ENCODE peak calls at places on chromosomes 12 and 14, in eight cellular contexts. One of them, this sample, is unnamed.

GRCh38 chr12:95114766-95115450 is 41.5 kb upstream of the NR2C1 start:
- DNase-seq in neuronal stem cell: no peak
- DNase-seq in stimulated activated CD4-positive, alpha-beta T cell treated with anti-CD3 and anti-CD28 coated beads, Interleukin-4, amount 100 ng/mL, for 1 hour: no peak
- DNase-seq in retina: no peak
- DNase-seq in bronchial epithelial cell: peak
- DNase-seq in adipocyte: no peak
- DNase-seq in tibial artery: no peak
- DNase-seq in RCC 7860: peak
- DNase-seq in this sample: no peak

GRCh38 chr12:26092706-26093105 is 32.1 kb downstream of the BHLHE41 start:
- DNase-seq in RCC 7860: no peak
- DNase-seq in adipocyte: no peak
- DNase-seq in retina: no peak
- DNase-seq in tibial artery: no peak
- DNase-seq in bronchial epithelial cell: no peak
- DNase-seq in stimulated activated CD4-positive, alpha-beta T cell treated with anti-CD3 and anti-CD28 coated beads, Interleukin-4, amount 100 ng/mL, for 1 hour: no peak
- DNase-seq in neuronal stem cell: no peak
- DNase-seq in this sample: no peak

GRCh38 chr14:104932676-104933631 is 8.3 kb downstream of the PLD4 start:
- DNase-seq in retina: peak
- DNase-seq in neuronal stem cell: peak
- DNase-seq in stimulated activated CD4-positive, alpha-beta T cell treated with anti-CD3 and anti-CD28 coated beads, Interleukin-4, amount 100 ng/mL, for 1 hour: peak
- DNase-seq in RCC 7860: peak
- DNase-seq in adipocyte: peak
- DNase-seq in bronchial epithelial cell: peak
- DNase-seq in tibial artery: peak
- DNase-seq in this sample: peak

GRCh38 chr14:72892879-72893635 is 844 bp downstream of the DPF3 start:
- DNase-seq in retina: peak
- DNase-seq in adipocyte: peak
- DNase-seq in neuronal stem cell: no peak
- DNase-seq in stimulated activated CD4-positive, alpha-beta T cell treated with anti-CD3 and anti-CD28 coated beads, Interleukin-4, amount 100 ng/mL, for 1 hour: peak
- DNase-seq in bronchial epithelial cell: no peak
- DNase-seq in tibial artery: no peak
- DNase-seq in RCC 7860: no peak
- DNase-seq in this sample: peak

GRCh38 chr14:23543403-23543802 is 8.2 kb downstream of the ZFHX2 start:
- DNase-seq in tibial artery: no peak
- DNase-seq in retina: no peak
- DNase-seq in bronchial epithelial cell: no peak
- DNase-seq in neuronal stem cell: no peak
- DNase-seq in RCC 7860: no peak
- DNase-seq in stimulated activated CD4-positive, alpha-beta T cell treated with anti-CD3 and anti-CD28 coated beads, Interleukin-4, amount 100 ng/mL, for 1 hour: no peak
- DNase-seq in adipocyte: no peak
- DNase-seq in this sample: no peak

GRCh38 chr12:49673446-49674317 is 33.5 kb downstream of the FMNL3 start:
- DNase-seq in stimulated activated CD4-positive, alpha-beta T cell treated with anti-CD3 and anti-CD28 coated beads, Interleukin-4, amount 100 ng/mL, for 1 hour: no peak
- DNase-seq in bronchial epithelial cell: peak
- DNase-seq in adipocyte: peak
- DNase-seq in neuronal stem cell: peak
- DNase-seq in retina: peak
- DNase-seq in tibial artery: peak
- DNase-seq in RCC 7860: no peak
- DNase-seq in this sample: no peak

GRCh38 chr12:69929125-69929524 is 104.1 kb downstream of the MYRFL start:
- DNase-seq in stimulated activated CD4-positive, alpha-beta T cell treated with anti-CD3 and anti-CD28 coated beads, Interleukin-4, amount 100 ng/mL, for 1 hour: no peak
- DNase-seq in bronchial epithelial cell: no peak
- DNase-seq in RCC 7860: no peak
- DNase-seq in adipocyte: no peak
- DNase-seq in neuronal stem cell: no peak
- DNase-seq in retina: no peak
- DNase-seq in tibial artery: no peak
- DNase-seq in this sample: no peak

GRCh38 chr14:93643127-93643526 is 145.2 kb downstream of the PRIMA1 start:
- DNase-seq in adipocyte: no peak
- DNase-seq in tibial artery: no peak
- DNase-seq in neuronal stem cell: no peak
- DNase-seq in retina: no peak
- DNase-seq in RCC 7860: no peak
- DNase-seq in bronchial epithelial cell: no peak
- DNase-seq in stimulated activated CD4-positive, alpha-beta T cell treated with anti-CD3 and anti-CD28 coated beads, Interleukin-4, amount 100 ng/mL, for 1 hour: no peak
- DNase-seq in this sample: no peak

GRCh38 chr12:63317880-63318279 is 166.9 kb upstream of the AVPR1A start:
- DNase-seq in neuronal stem cell: no peak
- DNase-seq in tibial artery: no peak
- DNase-seq in adipocyte: no peak
- DNase-seq in stimulated activated CD4-positive, alpha-beta T cell treated with anti-CD3 and anti-CD28 coated beads, Interleukin-4, amount 100 ng/mL, for 1 hour: no peak
- DNase-seq in bronchial epithelial cell: no peak
- DNase-seq in RCC 7860: no peak
- DNase-seq in retina: no peak
- DNase-seq in this sample: no peak

GRCh38 chr14:50784683-50785505 is 46.1 kb downstream of the NIN start:
- DNase-seq in bronchial epithelial cell: no peak
- DNase-seq in tibial artery: no peak
- DNase-seq in retina: peak
- DNase-seq in neuronal stem cell: no peak
- DNase-seq in RCC 7860: no peak
- DNase-seq in adipocyte: no peak
- DNase-seq in stimulated activated CD4-positive, alpha-beta T cell treated with anti-CD3 and anti-CD28 coated beads, Interleukin-4, amount 100 ng/mL, for 1 hour: peak
- DNase-seq in this sample: peak

GRCh38 chr14:74048291-74048690 is 29.1 kb downstream of the BBOF1 start:
- DNase-seq in bronchial epithelial cell: peak
- DNase-seq in RCC 7860: peak
- DNase-seq in stimulated activated CD4-positive, alpha-beta T cell treated with anti-CD3 and anti-CD28 coated beads, Interleukin-4, amount 100 ng/mL, for 1 hour: no peak
- DNase-seq in retina: no peak
- DNase-seq in neuronal stem cell: no peak
- DNase-seq in tibial artery: no peak
- DNase-seq in adipocyte: no peak
- DNase-seq in this sample: no peak

GRCh38 chr14:24726480-24726879 is 92.5 kb upstream of the GZMB start:
- DNase-seq in tibial artery: no peak
- DNase-seq in stimulated activated CD4-positive, alpha-beta T cell treated with anti-CD3 and anti-CD28 coated beads, Interleukin-4, amount 100 ng/mL, for 1 hour: no peak
- DNase-seq in bronchial epithelial cell: no peak
- DNase-seq in adipocyte: no peak
- DNase-seq in retina: no peak
- DNase-seq in neuronal stem cell: no peak
- DNase-seq in RCC 7860: no peak
- DNase-seq in this sample: no peak

GRCh38 chr14:69318241-69318640 is 58.3 kb downstream of the GALNT16 start:
- DNase-seq in RCC 7860: no peak
- DNase-seq in bronchial epithelial cell: no peak
- DNase-seq in tibial artery: no peak
- DNase-seq in stimulated activated CD4-positive, alpha-beta T cell treated with anti-CD3 and anti-CD28 coated beads, Interleukin-4, amount 100 ng/mL, for 1 hour: no peak
- DNase-seq in neuronal stem cell: no peak
- DNase-seq in retina: no peak
- DNase-seq in adipocyte: no peak
- DNase-seq in this sample: no peak

GRCh38 chr12:27299102-27299501 is 33.5 kb upstream of the BMAL2 start:
- DNase-seq in retina: no peak
- DNase-seq in stimulated activated CD4-positive, alpha-beta T cell treated with anti-CD3 and anti-CD28 coated beads, Interleukin-4, amount 100 ng/mL, for 1 hour: no peak
- DNase-seq in RCC 7860: no peak
- DNase-seq in bronchial epithelial cell: no peak
- DNase-seq in neuronal stem cell: no peak
- DNase-seq in tibial artery: no peak
- DNase-seq in adipocyte: no peak
- DNase-seq in this sample: no peak

GRCh38 chr14:37903561-37904191 is 304.0 kb upstream of the SSTR1 start:
- DNase-seq in RCC 7860: peak
- DNase-seq in retina: peak
- DNase-seq in adipocyte: peak
- DNase-seq in neuronal stem cell: peak
- DNase-seq in tibial artery: no peak
- DNase-seq in stimulated activated CD4-positive, alpha-beta T cell treated with anti-CD3 and anti-CD28 coated beads, Interleukin-4, amount 100 ng/mL, for 1 hour: peak
- DNase-seq in bronchial epithelial cell: peak
- DNase-seq in this sample: no peak

GRCh38 chr12:93706824-93707223 is 29.6 kb downstream of the CRADD start:
- DNase-seq in RCC 7860: no peak
- DNase-seq in retina: no peak
- DNase-seq in adipocyte: no peak
- DNase-seq in bronchial epithelial cell: no peak
- DNase-seq in tibial artery: no peak
- DNase-seq in neuronal stem cell: no peak
- DNase-seq in stimulated activated CD4-positive, alpha-beta T cell treated with anti-CD3 and anti-CD28 coated beads, Interleukin-4, amount 100 ng/mL, for 1 hour: no peak
- DNase-seq in this sample: no peak

GRCh38 chr12:100141998-100142850 is 450 bp downstream of the BLTP3B start:
- DNase-seq in RCC 7860: no peak
- DNase-seq in neuronal stem cell: peak
- DNase-seq in retina: peak
- DNase-seq in adipocyte: peak
- DNase-seq in stimulated activated CD4-positive, alpha-beta T cell treated with anti-CD3 and anti-CD28 coated beads, Interleukin-4, amount 100 ng/mL, for 1 hour: peak
- DNase-seq in tibial artery: peak
- DNase-seq in bronchial epithelial cell: no peak
- DNase-seq in this sample: peak

GRCh38 chr12:26274441-26275312 is 79.3 kb downstream of the SSPN start:
- DNase-seq in retina: peak
- DNase-seq in adipocyte: peak
- DNase-seq in RCC 7860: peak
- DNase-seq in stimulated activated CD4-positive, alpha-beta T cell treated with anti-CD3 and anti-CD28 coated beads, Interleukin-4, amount 100 ng/mL, for 1 hour: peak
- DNase-seq in bronchial epithelial cell: peak
- DNase-seq in neuronal stem cell: no peak
- DNase-seq in tibial artery: peak
- DNase-seq in this sample: no peak

GRCh38 chr14:60651936-60652673 is 2.8 kb upstream of the SIX1 start:
- DNase-seq in retina: peak
- DNase-seq in RCC 7860: no peak
- DNase-seq in neuronal stem cell: peak
- DNase-seq in adipocyte: no peak
- DNase-seq in stimulated activated CD4-positive, alpha-beta T cell treated with anti-CD3 and anti-CD28 coated beads, Interleukin-4, amount 100 ng/mL, for 1 hour: no peak
- DNase-seq in bronchial epithelial cell: no peak
- DNase-seq in tibial artery: no peak
- DNase-seq in this sample: no peak

GRCh38 chr12:9872743-9873142 is 3.6 kb upstream of the CLEC2B start:
- DNase-seq in tibial artery: no peak
- DNase-seq in neuronal stem cell: no peak
- DNase-seq in RCC 7860: no peak
- DNase-seq in bronchial epithelial cell: peak
- DNase-seq in adipocyte: no peak
- DNase-seq in retina: no peak
- DNase-seq in stimulated activated CD4-positive, alpha-beta T cell treated with anti-CD3 and anti-CD28 coated beads, Interleukin-4, amount 100 ng/mL, for 1 hour: no peak
- DNase-seq in this sample: no peak

GRCh38 chr12:114673169-114673833 is 10.7 kb downstream of the TBX3 start:
- DNase-seq in bronchial epithelial cell: no peak
- DNase-seq in retina: peak
- DNase-seq in tibial artery: no peak
- DNase-seq in RCC 7860: no peak
- DNase-seq in adipocyte: peak
- DNase-seq in neuronal stem cell: peak
- DNase-seq in stimulated activated CD4-positive, alpha-beta T cell treated with anti-CD3 and anti-CD28 coated beads, Interleukin-4, amount 100 ng/mL, for 1 hour: no peak
- DNase-seq in this sample: no peak

This sample was measured in activated CD8-positive, alpha-beta memory T cell treated with anti-CD3 and anti-CD28 coated beads for 24 hours.